ENCODE peak calls at places on chromosomes 4 and X, in six cellular contexts. I is CD4-positive, alpha-beta memory T cell; N is HL-60; G is endothelial cell of umbilical vein; L is IMR-90; M is brain microvascular endothelial cell. P is an unnamed sample. For H3K27me3, the result is how much of the 10 kb centered on the place peaks cover.

GRCh38 chr4:169251291-169252235 is 19.2 kb downstream of the SH3RF1 start:
- DNase-seq in G (peak), M (no peak), L (no peak), N (no peak), I (no peak), P (no peak)

GRCh38 chr4:137451150-137451850 is 81.0 kb downstream of the PCDH18 start:
- DNase-seq in M (no peak), L (no peak), I (no peak), N (no peak), G (no peak), P (no peak)

GRCh38 chr4:169485791-169486742 is 126.3 kb downstream of the NEK1 start:
- DNase-seq in G (peak), I (peak), L (peak), N (peak), M (peak), P (peak)

GRCh38 chrX:98405376-98405775 is 1521.7 kb downstream of the RPA4 start:
- DNase-seq in I (no peak), G (no peak), M (no peak), N (no peak), L (no peak), P (no peak)

GRCh38 chr4:140049024-140049923 is 104.7 kb downstream of the MAML3 start:
- DNase-seq in G (peak), M (peak), L (peak), N (peak), I (peak), P (peak)

GRCh38 chr4:52751349-52751911 is at the start of gene ERVMER34-1:
- DNase-seq in I (no peak), L (no peak), N (no peak), M (peak), G (peak), P (peak)

GRCh38 chrX:47501226-47502071 is 18.4 kb upstream of the ZNF41 start:
- DNase-seq in I (no peak), M (peak), G (no peak), N (no peak), L (peak), P (no peak)

GRCh38 chr4:41212221-41213203 is 1.8 kb downstream of the APBB2 start:
- DNase-seq in M (peak), L (peak), N (no peak), G (peak), I (no peak), P (peak)

GRCh38 chrX:66633541-66633940 is 5.3 kb downstream of the EDA2R start:
- DNase-seq in I (no peak), G (no peak), N (no peak), L (peak), M (peak), P (no peak)

GRCh38 chr4:2893772-2894171 is 50.1 kb downstream of the ADD1 start:
- DNase-seq in M (no peak), I (no peak), G (peak), N (no peak), L (no peak), P (no peak)

GRCh38 chrX:40003071-40003981 is 94.4 kb downstream of the BCOR start:
- DNase-seq in L (peak), M (no peak), I (no peak), G (no peak), N (no peak), P (no peak)

GRCh38 chr4:176222149-176222548 is 26.8 kb upstream of the SPATA4 start:
- DNase-seq in G (no peak), I (no peak), L (no peak), N (no peak), M (no peak), P (no peak)

GRCh38 chr4:184453402-184454160 is 20.8 kb downstream of the IRF2 start:
- DNase-seq in L (peak), M (peak), N (no peak), G (peak), I (peak), P (no peak)

GRCh38 chr4:77593101-77593500 is 12.5 kb upstream of the CXCL13 start:
- DNase-seq in M (no peak), L (no peak), N (no peak), I (no peak), G (no peak), P (no peak)

GRCh38 chr4:140755811-140756291 is 334 bp downstream of the TBC1D9 start:
- DNase-seq in G (peak), M (no peak), L (peak), N (no peak), I (no peak), P (peak)

GRCh38 chr4:156294577-156294976 is 340.9 kb upstream of the CTSO start:
- DNase-seq in I (no peak), M (peak), G (peak), L (peak), N (no peak), P (peak)

GRCh38 chrX:65697915-65698796 is 30.7 kb downstream of the MSN start:
- DNase-seq in G (peak), L (no peak), I (peak), N (no peak), M (no peak), P (no peak)

GRCh38 chrX:150693782-150694574 is 782 bp downstream of the MTMR1 start:
- DNase-seq in M (peak), I (peak), L (peak), G (peak), N (peak), P (peak)

GRCh38 chr4:147816382-147817254 is 84.7 kb downstream of the ARHGAP10 start:
- DNase-seq in I (no peak), L (no peak), M (no peak), G (no peak), N (no peak), P (no peak)

GRCh38 chr4:40832175-40832574 is 82.4 kb downstream of the NSUN7 start:
- DNase-seq in G (no peak), L (no peak), M (no peak), I (no peak), N (no peak), P (no peak)

GRCh38 chr4:175346381-175346780 is 428.2 kb downstream of the ADAM29 start:
- DNase-seq in L (no peak), N (no peak), G (no peak), I (no peak), M (no peak), P (no peak)

GRCh38 chr4:127370495-127371069 is 262.2 kb upstream of the INTU start:
- DNase-seq in G (no peak), M (no peak), N (peak), L (peak), I (no peak), P (no peak)

GRCh38 chr4:127416092-127416491 is 216.7 kb upstream of the INTU start:
- DNase-seq in G (no peak), L (no peak), N (no peak), I (no peak), M (no peak), P (no peak)

DNA sequence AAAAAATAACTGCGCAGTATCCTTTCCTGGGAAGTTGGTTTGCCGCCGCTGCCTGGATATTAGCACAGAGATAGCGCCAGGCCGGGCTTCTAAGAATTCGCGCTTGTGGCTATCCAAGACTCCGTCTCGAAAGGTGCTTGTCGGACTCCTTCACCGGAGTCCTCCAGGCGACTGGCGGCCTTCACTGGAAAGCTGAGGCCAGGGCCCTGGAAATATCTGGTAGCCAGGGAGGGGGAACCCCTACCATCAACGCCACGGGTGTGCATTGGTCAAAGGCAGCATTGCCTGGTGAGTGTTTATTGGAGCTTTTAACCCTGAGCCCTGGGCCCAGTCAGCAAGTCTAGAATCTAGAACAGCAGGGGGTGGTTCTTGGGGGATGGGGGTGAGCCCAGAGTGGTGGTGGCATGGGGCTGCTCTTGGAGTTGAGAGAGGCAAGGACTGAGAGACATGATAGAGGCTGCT is 567 bp upstream of the PIM2 start:
- DNase-seq in G (no peak), M (no peak), N (no peak), I (no peak), L (no peak), P (peak)
- H3K4me3 ChIP-seq in G (no peak), M (peak), N (peak), I (peak), L (peak), P (peak)

DNA sequence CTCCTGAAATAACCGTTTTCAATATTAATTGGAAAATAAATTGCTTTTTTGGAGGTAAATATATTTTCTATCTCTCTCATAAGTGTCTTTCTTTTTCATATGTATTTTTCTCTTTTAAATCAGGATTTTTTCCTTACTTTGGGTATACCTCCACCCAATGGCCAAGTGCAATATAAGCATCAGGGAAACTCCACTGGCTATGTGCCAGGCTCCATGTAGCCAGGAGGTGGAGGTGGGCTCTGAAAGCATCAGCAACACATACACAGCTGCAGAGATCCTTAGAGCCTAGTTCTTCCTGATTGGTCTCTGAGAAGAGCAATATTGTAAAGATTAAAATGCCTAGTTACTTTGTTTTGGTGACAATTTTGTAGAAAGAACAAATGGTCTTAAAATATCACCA is 3.4 kb downstream of the GABRA2 start:
- DNase-seq in L (no peak), I (no peak), N (no peak), G (no peak), M (no peak), P (peak)
- H3K27me3 ChIP-seq in L (under half), I (under half), N (under half), G (under half), M (under half), P (under half)

GRCh38 chrX:97027384-97027922 is 143.7 kb downstream of the RPA4 start:
- DNase-seq in G (no peak), L (peak), I (no peak), M (no peak), N (no peak), P (no peak)

GRCh38 chrX:97026406-97026805 is 142.7 kb downstream of the RPA4 start:
- DNase-seq in N (no peak), M (peak), G (peak), L (peak), I (no peak), P (no peak)

GRCh38 chrX:97016106-97016505 is 132.4 kb downstream of the RPA4 start:
- DNase-seq in M (no peak), N (no peak), G (no peak), L (no peak), I (no peak), P (no peak)

DNA sequence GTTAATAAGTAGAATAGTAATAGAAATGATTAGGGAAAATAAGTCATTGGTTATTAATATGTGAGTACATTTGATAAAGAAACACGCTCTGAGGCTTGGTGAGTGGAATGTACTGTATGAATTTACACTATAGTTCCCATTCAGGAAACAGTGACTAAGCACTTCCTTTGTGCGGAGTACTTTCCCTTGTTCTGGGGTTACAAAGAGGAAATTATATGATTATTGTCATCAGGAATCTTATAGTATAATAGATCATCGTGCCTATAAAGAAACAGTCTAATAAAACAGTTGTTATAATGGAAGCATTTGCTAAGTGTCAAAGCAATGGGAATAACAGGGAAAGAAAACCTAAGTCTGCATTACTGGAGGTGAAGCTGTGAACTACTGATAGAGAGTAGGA is 138.0 kb downstream of the RPA4 start:
- DNase-seq in I (no peak), N (no peak), G (peak), L (peak), M (peak), P (no peak)
- H3K4me3 ChIP-seq in I (no peak), N (no peak), G (no peak), L (no peak), M (no peak), P (no peak)

GRCh38 chrX:26026179-26026578 is 112.0 kb upstream of the MAGEB18 start:
- DNase-seq in L (no peak), M (no peak), G (no peak), N (no peak), I (no peak), P (no peak)
- H3K27me3 ChIP-seq in L (under half), M (under half), G (under half), N (under half), I (under half), P (under half)

DNA sequence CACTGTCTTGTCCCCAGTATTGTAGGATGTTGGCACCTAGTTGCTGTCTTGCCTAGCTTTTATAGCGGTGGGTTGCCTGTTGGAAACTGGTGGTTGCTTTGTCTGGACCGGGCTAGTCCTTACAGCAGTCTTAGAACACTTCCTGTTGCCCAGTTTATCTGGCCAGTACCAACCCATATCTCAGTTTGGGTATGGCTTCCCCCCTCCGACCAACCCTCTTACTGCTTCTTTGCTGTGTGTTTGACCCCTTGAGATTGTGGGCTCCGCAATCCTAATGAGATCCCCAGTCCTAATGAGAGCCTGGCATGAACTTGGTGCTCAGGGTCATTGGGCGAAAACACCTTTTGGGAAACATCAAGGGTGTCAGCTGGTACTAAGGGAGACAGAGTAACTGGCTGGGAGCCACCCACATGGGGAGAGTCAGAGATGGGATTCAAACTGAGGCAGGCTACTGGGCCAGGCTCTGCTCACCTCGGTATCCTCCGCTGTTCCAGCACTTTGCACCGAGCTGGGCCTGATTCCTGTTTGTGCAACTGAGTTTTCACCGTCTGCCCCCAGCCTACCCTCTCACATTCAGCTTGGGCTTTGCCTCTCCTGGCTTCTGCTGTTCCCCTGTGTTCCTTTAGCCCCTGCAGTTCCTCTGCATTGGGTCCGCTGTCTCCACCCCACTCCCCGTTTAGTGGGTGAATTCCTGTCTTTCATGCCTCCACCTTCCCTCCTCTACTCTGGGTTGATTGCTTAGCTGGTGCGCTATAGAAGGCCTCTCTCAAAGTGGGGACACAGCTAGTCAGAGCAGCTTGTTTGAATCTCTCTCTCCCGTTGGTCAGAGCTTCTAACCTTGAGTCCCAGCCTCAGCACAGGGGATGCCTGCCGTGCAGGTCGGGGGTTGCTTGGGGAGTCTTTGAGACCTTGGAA is 1.6 kb downstream of the TBC1D14 start:
- DNase-seq in G (no peak), I (no peak), M (no peak), N (no peak), L (no peak), P (no peak)
- H3K4me3 ChIP-seq in G (no peak), I (peak), M (no peak), N (peak), L (peak), P (no peak)

DNA sequence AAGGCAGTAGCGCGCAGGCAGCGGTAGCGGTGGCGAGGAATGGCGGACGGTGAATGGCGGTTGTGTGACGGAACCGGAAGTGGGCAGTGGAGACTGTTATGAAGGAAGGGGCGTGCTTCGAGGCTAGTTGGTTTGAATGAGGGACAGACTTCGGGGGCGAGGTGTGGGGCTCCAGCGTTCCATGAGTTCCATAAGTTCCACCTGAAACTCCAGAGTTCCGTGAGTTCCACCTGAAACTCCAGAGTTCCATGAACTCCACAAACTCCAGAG is 70.2 kb downstream of the FAM47C start:
- DNase-seq in M (no peak), L (no peak), G (no peak), N (no peak), I (no peak), P (no peak)
- H3K27me3 ChIP-seq in M (under half), L (under half), G (under half), N (under half), I (under half), P (under half)

GRCh38 chr4:56544573-56545131 is 39.1 kb downstream of the ARL9 start:
- DNase-seq in N (peak), L (peak), M (peak), G (peak), I (peak), P (peak)
- H3K4me3 ChIP-seq in N (peak), L (peak), M (peak), G (no peak), I (peak), P (peak)

DNA sequence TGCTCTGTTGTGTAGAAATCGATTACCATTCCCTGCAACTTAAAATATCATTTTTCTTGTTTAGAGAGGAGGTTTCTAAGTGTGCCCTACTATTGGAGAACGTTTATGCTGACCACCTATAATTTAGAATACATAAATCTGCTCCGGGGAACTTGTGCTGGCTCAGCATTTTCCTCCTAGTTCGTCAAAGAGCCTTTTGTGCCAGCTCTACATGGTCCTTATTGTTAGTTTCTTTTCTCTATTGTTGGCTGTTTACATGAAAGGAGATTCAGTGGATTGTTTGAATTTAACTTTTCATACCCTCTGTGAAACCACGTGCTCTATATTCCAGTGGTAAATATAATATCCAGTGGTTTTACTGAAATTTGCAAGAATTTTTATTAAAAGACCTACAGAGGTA is 53.4 kb upstream of the ATP8A1 start:
- DNase-seq in M (no peak), L (no peak), I (no peak), N (no peak), G (no peak), P (no peak)
- H3K27me3 ChIP-seq in M (under half), L (under half), I (under half), N (under half), G (under half), P (under half)

DNA sequence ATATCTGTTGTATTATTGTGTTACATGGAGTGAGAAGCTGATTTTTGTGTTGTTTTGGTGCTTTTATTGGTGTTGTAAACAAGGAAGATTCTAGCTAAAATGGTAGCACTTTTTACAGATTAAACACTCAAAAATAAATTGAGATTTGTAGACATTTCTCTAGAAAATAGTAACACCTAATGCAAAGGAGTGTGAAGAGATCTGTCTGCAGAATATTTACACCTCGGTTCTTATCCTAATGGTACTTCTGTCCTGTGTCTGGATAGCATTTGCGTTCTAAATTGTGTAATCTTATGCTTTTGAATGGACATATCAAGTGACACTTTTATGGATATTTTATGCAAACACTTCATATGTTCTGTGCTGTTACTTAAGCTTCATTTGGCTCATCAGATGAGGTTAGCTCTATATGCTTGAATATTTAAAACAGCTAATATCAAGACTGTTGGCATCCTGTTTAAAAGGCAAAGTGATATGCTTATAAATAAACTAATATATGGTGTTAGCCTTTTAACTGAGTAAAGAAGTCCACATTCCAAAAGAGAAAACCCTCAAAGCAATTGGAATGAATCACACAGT is 6.0 kb downstream of the PCDH7 start:
- DNase-seq in N (no peak), M (no peak), I (no peak), G (peak), L (no peak), P (no peak)
- H3K4me3 ChIP-seq in N (no peak), M (no peak), I (no peak), G (peak), L (no peak), P (no peak)

GRCh38 chr4:7239101-7239820 is 46.9 kb downstream of the SORCS2 start:
- DNase-seq in M (no peak), N (no peak), L (no peak), I (no peak), G (no peak), P (no peak)

GRCh38 chr4:7241587-7242125 is 49.3 kb downstream of the SORCS2 start:
- DNase-seq in L (no peak), M (no peak), I (no peak), G (no peak), N (no peak), P (no peak)

GRCh38 chr4:7238300-7238960 is 46.1 kb downstream of the SORCS2 start:
- DNase-seq in G (no peak), I (no peak), L (no peak), M (no peak), N (no peak), P (peak)

GRCh38 chr4:7239844-7240243 is 47.5 kb downstream of the SORCS2 start:
- DNase-seq in L (no peak), G (no peak), I (no peak), N (no peak), M (no peak), P (no peak)

GRCh38 chr4:7240341-7240740 is 48.0 kb downstream of the SORCS2 start:
- DNase-seq in L (no peak), N (no peak), G (no peak), I (no peak), M (no peak), P (peak)
- H3K27me3 ChIP-seq in L (under half), N (under half), G (under half), I (under half), M (under half), P (under half)

P was measured in WERI-Rb-1.